ENCODE peak calls at places on chromosomes 2 and 18, in four cellular contexts. One of them, this sample, is unnamed.

GRCh38 chr2:60602828-60603532 is 49.5 kb upstream of the BCL11A start:
- DNase-seq in LoVo: no peak
- DNase-seq in transverse colon: no peak
- DNase-seq in thoracic aorta: no peak
- DNase-seq in this sample: no peak

GRCh38 chr2:171365232-171365631 is 68.6 kb downstream of the METTL8 start:
- DNase-seq in LoVo: peak
- DNase-seq in transverse colon: peak
- DNase-seq in thoracic aorta: no peak
- DNase-seq in this sample: no peak

GRCh38 chr2:178830451-178830850 is 23.2 kb upstream of the TTN start:
- DNase-seq in LoVo: no peak
- DNase-seq in transverse colon: no peak
- DNase-seq in thoracic aorta: no peak
- DNase-seq in this sample: no peak

GRCh38 chr18:2281523-2282199 is 289.6 kb downstream of the METTL4 start:
- DNase-seq in LoVo: no peak
- DNase-seq in transverse colon: no peak
- DNase-seq in thoracic aorta: no peak
- DNase-seq in this sample: no peak

GRCh38 chr18:51726614-51727013 is 529.1 kb upstream of the MEX3C start:
- DNase-seq in LoVo: no peak
- DNase-seq in transverse colon: no peak
- DNase-seq in thoracic aorta: no peak
- DNase-seq in this sample: no peak

GRCh38 chr2:239163306-239164070 is 237.3 kb downstream of the HDAC4 start:
- DNase-seq in LoVo: no peak
- DNase-seq in transverse colon: no peak
- DNase-seq in thoracic aorta: no peak
- DNase-seq in this sample: peak

GRCh38 chr2:54579682-54580349 is 123.7 kb downstream of the SPTBN1 start:
- DNase-seq in LoVo: peak
- DNase-seq in transverse colon: peak
- DNase-seq in thoracic aorta: no peak
- DNase-seq in this sample: no peak

GRCh38 chr18:79195716-79196683 is 126.8 kb downstream of the ATP9B start:
- DNase-seq in LoVo: no peak
- DNase-seq in transverse colon: no peak
- DNase-seq in thoracic aorta: no peak
- DNase-seq in this sample: no peak

GRCh38 chr2:37619230-37619956 is 52.0 kb downstream of the CDC42EP3 start:
- DNase-seq in LoVo: no peak
- DNase-seq in transverse colon: no peak
- DNase-seq in thoracic aorta: no peak
- DNase-seq in this sample: no peak

GRCh38 chr2:130795431-130795830 is 40.1 kb downstream of the AMER3 start:
- DNase-seq in LoVo: no peak
- DNase-seq in transverse colon: no peak
- DNase-seq in thoracic aorta: no peak
- DNase-seq in this sample: no peak

GRCh38 chr2:88600038-88600465 is 27.2 kb downstream of the EIF2AK3 start:
- DNase-seq in LoVo: peak
- DNase-seq in transverse colon: peak
- DNase-seq in thoracic aorta: no peak
- DNase-seq in this sample: no peak

GRCh38 chr2:10278029-10278762 is 24.5 kb upstream of the HPCAL1 start:
- DNase-seq in LoVo: no peak
- DNase-seq in transverse colon: peak
- DNase-seq in thoracic aorta: no peak
- DNase-seq in this sample: peak

GRCh38 chr2:74177697-74178096 is 982 bp downstream of the MOB1A start:
- DNase-seq in LoVo: no peak
- DNase-seq in transverse colon: no peak
- DNase-seq in thoracic aorta: no peak
- DNase-seq in this sample: no peak

GRCh38 chr2:74602553-74603281 is 45.4 kb downstream of the M1AP start:
- DNase-seq in LoVo: peak
- DNase-seq in transverse colon: no peak
- DNase-seq in thoracic aorta: no peak
- DNase-seq in this sample: no peak

GRCh38 chr2:42878581-42878980 is 86.2 kb upstream of the HAAO start:
- DNase-seq in LoVo: no peak
- DNase-seq in transverse colon: no peak
- DNase-seq in thoracic aorta: no peak
- DNase-seq in this sample: no peak

GRCh38 chr2:176095421-176095820 is 2.9 kb downstream of the HOXD13 start:
- DNase-seq in LoVo: no peak
- DNase-seq in transverse colon: no peak
- DNase-seq in thoracic aorta: no peak
- DNase-seq in this sample: no peak

GRCh38 chr2:44615950-44616518 is 254.3 kb downstream of the CAMKMT start:
- DNase-seq in LoVo: no peak
- DNase-seq in transverse colon: no peak
- DNase-seq in thoracic aorta: no peak
- DNase-seq in this sample: no peak

GRCh38 chr2:75986617-75987016 is 275.9 kb upstream of the GCFC2 start:
- DNase-seq in LoVo: no peak
- DNase-seq in transverse colon: no peak
- DNase-seq in thoracic aorta: no peak
- DNase-seq in this sample: no peak

GRCh38 chr2:162574615-162575452 is 230.9 kb downstream of the GCA start:
- DNase-seq in LoVo: no peak
- DNase-seq in transverse colon: peak
- DNase-seq in thoracic aorta: no peak
- DNase-seq in this sample: no peak

GRCh38 chr2:233093721-233094120 is 33.6 kb downstream of the INPP5D start:
- DNase-seq in LoVo: no peak
- DNase-seq in transverse colon: no peak
- DNase-seq in thoracic aorta: no peak
- DNase-seq in this sample: no peak

GRCh38 chr2:187499941-187500532 is 52.0 kb upstream of the CALCRL start:
- DNase-seq in LoVo: peak
- DNase-seq in transverse colon: peak
- DNase-seq in thoracic aorta: no peak
- DNase-seq in this sample: no peak

GRCh38 chr2:201396595-201396994 is 39.5 kb upstream of the FLACC1 start:
- DNase-seq in LoVo: no peak
- DNase-seq in transverse colon: no peak
- DNase-seq in thoracic aorta: no peak
- DNase-seq in this sample: no peak

GRCh38 chr18:58167073-58167472 is 123.0 kb downstream of the NEDD4L start:
- DNase-seq in LoVo: no peak
- DNase-seq in transverse colon: no peak
- DNase-seq in thoracic aorta: no peak
- DNase-seq in this sample: no peak

GRCh38 chr2:110813896-110814295 is 81.5 kb downstream of the ACOXL start:
- DNase-seq in LoVo: no peak
- DNase-seq in transverse colon: no peak
- DNase-seq in thoracic aorta: no peak
- DNase-seq in this sample: no peak

GRCh38 chr2:215799194-215799593 is 214.2 kb downstream of the MREG start:
- DNase-seq in LoVo: no peak
- DNase-seq in transverse colon: no peak
- DNase-seq in thoracic aorta: no peak
- DNase-seq in this sample: no peak

GRCh38 chr2:232487385-232488096 is at the start of gene ECEL1:
- DNase-seq in LoVo: no peak
- DNase-seq in transverse colon: no peak
- DNase-seq in thoracic aorta: no peak
- DNase-seq in this sample: peak

GRCh38 chr18:46705521-46705920 is 48.5 kb upstream of the LOXHD1 start:
- DNase-seq in LoVo: no peak
- DNase-seq in transverse colon: no peak
- DNase-seq in thoracic aorta: no peak
- DNase-seq in this sample: no peak

GRCh38 chr2:195498176-195498575 is 158.8 kb upstream of the SLC39A10 start:
- DNase-seq in LoVo: no peak
- DNase-seq in transverse colon: peak
- DNase-seq in thoracic aorta: no peak
- DNase-seq in this sample: peak

GRCh38 chr2:193561054-193561453 is 1366.3 kb upstream of the TMEFF2 start:
- DNase-seq in LoVo: no peak
- DNase-seq in transverse colon: no peak
- DNase-seq in thoracic aorta: no peak
- DNase-seq in this sample: no peak

GRCh38 chr2:127094509-127095366 is 12.2 kb downstream of the BIN1 start:
- DNase-seq in LoVo: peak
- DNase-seq in transverse colon: peak
- DNase-seq in thoracic aorta: no peak
- DNase-seq in this sample: peak

GRCh38 chr18:77054606-77055428 is 77.8 kb downstream of the MBP start:
- DNase-seq in LoVo: no peak
- DNase-seq in transverse colon: peak
- DNase-seq in thoracic aorta: no peak
- DNase-seq in this sample: peak

GRCh38 chr2:23069156-23069555 is 315.8 kb upstream of the KLHL29 start:
- DNase-seq in LoVo: no peak
- DNase-seq in transverse colon: no peak
- DNase-seq in thoracic aorta: no peak
- DNase-seq in this sample: no peak

GRCh38 chr2:54704688-54705605 is 18.5 kb upstream of the EML6 start:
- DNase-seq in LoVo: peak
- DNase-seq in transverse colon: no peak
- DNase-seq in thoracic aorta: no peak
- DNase-seq in this sample: no peak

GRCh38 chr2:65146067-65146466 is 16.2 kb upstream of the RAB1A start:
- DNase-seq in LoVo: no peak
- DNase-seq in transverse colon: no peak
- DNase-seq in thoracic aorta: no peak
- DNase-seq in this sample: no peak

GRCh38 chr2:83196225-83196624 is 1262.9 kb downstream of the SUCLG1 start:
- DNase-seq in LoVo: peak
- DNase-seq in transverse colon: no peak
- DNase-seq in thoracic aorta: no peak
- DNase-seq in this sample: no peak